ENCODE peak calls at places on chromosomes 6 and 20, in five cellular contexts. X is tibial nerve, N is GM12891, G is GM12892, U is transverse colon. A is an unnamed sample.
A peak's percentile ranks its signal among the peaks of the same experiment; 100 is the strongest.

GRCh38 chr6:106745396-106745795 is 116.0 kb downstream of the QRSL1 start:
- DNase-seq in X (no peak), N (no peak), G (no peak), U (no peak), A (no peak)

GRCh38 chr20:3616250-3616649 is 46.9 kb downstream of the GFRA4 start:
- DNase-seq in X (no peak), N (no peak), G (no peak), U (no peak), A (no peak)

GRCh38 chr6:38305995-38306681 is 333.6 kb downstream of the BTBD9 start:
- DNase-seq in X (no peak), N (no peak), G (no peak), U (no peak), A (no peak)

GRCh38 chr20:3811421-3812258 is 8.7 kb upstream of the AP5S1 start:
- DNase-seq in X (peak; percentile 99), N (no peak), G (no peak), U (peak; percentile 98), A (peak; percentile 95)

GRCh38 chr20:34907616-34908469 is 31.4 kb downstream of the ACSS2 start:
- DNase-seq in X (no peak), N (no peak), G (no peak), U (peak; percentile 68), A (peak; percentile 20)

GRCh38 chr6:53347250-53347920 is 1.4 kb downstream of the ELOVL5 start:
- DNase-seq in X (no peak), N (no peak), G (no peak), U (no peak), A (peak; percentile 48)

GRCh38 chr6:135657207-135657606 is 159.7 kb upstream of the AHI1 start:
- DNase-seq in X (no peak), N (no peak), G (no peak), U (no peak), A (no peak)

GRCh38 chr6:28537509-28538140 is 11.9 kb downstream of the GPX5 start:
- DNase-seq in X (no peak), N (no peak), G (no peak), U (no peak), A (no peak)

GRCh38 chr6:23027281-23027680 is 457.9 kb downstream of the HDGFL1 start:
- DNase-seq in X (no peak), N (no peak), G (no peak), U (no peak), A (no peak)

DNA sequence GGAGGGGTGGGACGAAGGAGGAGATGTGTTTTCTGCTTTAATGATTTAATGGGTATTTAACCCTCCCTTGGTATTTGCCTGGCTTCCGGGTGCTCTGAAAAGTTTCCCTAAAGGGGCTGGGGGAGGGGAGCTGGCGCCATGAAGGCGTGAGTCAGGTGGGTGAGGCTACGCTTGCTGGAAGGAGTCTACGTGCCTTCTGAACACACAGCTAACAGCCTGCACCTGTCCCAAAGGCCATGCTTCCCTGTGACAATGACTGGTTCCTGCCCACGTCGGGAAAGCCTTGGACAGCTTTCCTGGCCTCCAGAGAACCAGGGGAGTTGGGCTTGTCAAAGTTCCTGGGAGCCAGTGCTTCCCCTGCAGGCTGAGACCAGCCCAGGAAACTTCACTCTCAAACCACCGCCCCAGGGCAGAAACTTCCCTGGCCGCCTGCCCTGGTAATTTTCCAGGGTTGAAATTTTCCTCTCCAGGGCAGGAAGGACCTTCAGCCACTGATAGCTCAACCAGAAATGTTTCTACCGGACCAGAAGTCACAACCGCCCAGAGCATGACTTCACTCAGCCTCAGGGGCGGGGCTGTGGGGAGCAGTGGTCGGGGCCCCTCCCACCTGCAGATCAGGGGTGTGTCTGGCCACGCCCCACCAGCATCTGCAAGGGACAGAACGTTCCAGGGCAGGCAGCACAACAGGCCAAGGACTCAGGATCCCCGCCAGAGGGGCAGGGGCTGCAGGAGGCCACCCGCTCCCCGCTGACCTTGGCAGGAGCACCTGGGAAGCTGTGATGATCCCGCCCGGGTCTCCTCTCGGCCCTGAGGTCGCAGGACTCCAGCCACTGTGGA is 18.6 kb upstream of the SLCO4A1 start:
- DNase-seq in X (peak; percentile 97), N (peak; percentile 99), G (peak; percentile 99), U (peak; percentile 99), A (peak; percentile 95)
- TF ChIP-seq POLR2A in X (peak; percentile 39), N (peak; percentile 43), G (peak; percentile 76), U (peak; percentile 92), A (peak; percentile 92)

GRCh38 chr6:32983493-32983848 is 15.1 kb downstream of the BRD2 start:
- DNase-seq in X (no peak), N (no peak), G (no peak), U (no peak), A (no peak)

GRCh38 chr6:32980488-32981038 is 12.2 kb downstream of the BRD2 start:
- DNase-seq in X (no peak), N (no peak), G (no peak), U (no peak), A (no peak)

GRCh38 chr6:32982702-32983492 is 14.5 kb downstream of the BRD2 start:
- DNase-seq in X (no peak), N (no peak), G (no peak), U (no peak), A (peak; percentile 43)

GRCh38 chr6:32983964-32984638 is 15.7 kb downstream of the BRD2 start:
- DNase-seq in X (no peak), N (no peak), G (no peak), U (no peak), A (peak; percentile 67)

GRCh38 chr6:32982084-32982701 is 13.8 kb downstream of the BRD2 start:
- DNase-seq in X (no peak), N (no peak), G (no peak), U (no peak), A (no peak)
- TF ChIP-seq POLR2A in X (no peak), N (peak; percentile 62), G (no peak), U (no peak), A (peak; percentile 11)

GRCh38 chr20:37095609-37096414 is at the start of gene RBL1:
- DNase-seq in X (peak; percentile 57), N (peak; percentile 65), G (peak; percentile 63), U (peak; percentile 85), A (peak; percentile 95)
- TF ChIP-seq POLR2A in X (no peak), N (peak; percentile 91), G (peak; percentile 95), U (peak; percentile 51), A (peak; percentile 80)

GRCh38 chr6:44265003-44265842 is at the start of gene NFKBIE:
- DNase-seq in X (peak; percentile 93), N (no peak), G (peak; percentile 84), U (peak; percentile 96), A (peak; percentile 90)
- TF ChIP-seq POLR2A in X (peak; percentile 62), N (peak; percentile 39), G (peak; percentile 61), U (peak; percentile 57), A (peak; percentile 37)

GRCh38 chr20:22430746-22431168 is 153.6 kb downstream of the FOXA2 start:
- DNase-seq in X (no peak), N (no peak), G (no peak), U (no peak), A (no peak)

GRCh38 chr20:22431419-22431818 is 153.0 kb downstream of the FOXA2 start:
- DNase-seq in X (no peak), N (no peak), G (no peak), U (no peak), A (no peak)

GRCh38 chr20:22429175-22430153 is 154.9 kb downstream of the FOXA2 start:
- DNase-seq in X (no peak), N (no peak), G (no peak), U (no peak), A (no peak)

GRCh38 chr20:22428051-22428450 is 156.3 kb downstream of the FOXA2 start:
- DNase-seq in X (no peak), N (no peak), G (no peak), U (no peak), A (no peak)

GRCh38 chr20:22430154-22430745 is 154.1 kb downstream of the FOXA2 start:
- DNase-seq in X (no peak), N (no peak), G (no peak), U (no peak), A (no peak)
- TF ChIP-seq POLR2A in X (no peak), N (no peak), G (no peak), U (no peak), A (no peak)